ENCODE peak calls at places on chromosomes 5 and 9, in five cellular contexts. One of them, this sample, is unnamed.
A peak's percentile ranks its signal among the peaks of the same experiment; 100 is the strongest.

GRCh38 chr5:140633081-140633471 is at the start of gene CD14:
- DNase-seq in thyroid gland: peak; percentile 54
- DNase-seq in cardiac muscle cell: peak; percentile 39
- DNase-seq in CD4-positive, alpha-beta T cell: no peak
- DNase-seq in cardiac fibroblast: peak; percentile 48
- DNase-seq in this sample: no peak

GRCh38 chr5:43305948-43306563 is 7.2 kb downstream of the HMGCS1 start:
- DNase-seq in cardiac muscle cell: peak; percentile 79
- DNase-seq in CD4-positive, alpha-beta T cell: no peak
- DNase-seq in cardiac fibroblast: peak; percentile 75
- DNase-seq in thyroid gland: no peak
- DNase-seq in this sample: no peak

GRCh38 chr9:94874316-94874715 is 147.8 kb downstream of the AOPEP start:
- DNase-seq in cardiac muscle cell: peak; percentile 82
- DNase-seq in CD4-positive, alpha-beta T cell: no peak
- DNase-seq in thyroid gland: no peak
- DNase-seq in cardiac fibroblast: peak; percentile 86
- DNase-seq in this sample: no peak

GRCh38 chr5:28512648-28513047 is 1474.3 kb upstream of the CDH9 start:
- DNase-seq in CD4-positive, alpha-beta T cell: no peak
- DNase-seq in thyroid gland: no peak
- DNase-seq in cardiac muscle cell: peak; percentile 11
- DNase-seq in cardiac fibroblast: no peak
- DNase-seq in this sample: no peak

GRCh38 chr5:169701910-169702451 is 64.9 kb downstream of the DOCK2 start:
- DNase-seq in cardiac fibroblast: peak; percentile 74
- DNase-seq in thyroid gland: no peak
- DNase-seq in cardiac muscle cell: peak; percentile 69
- DNase-seq in CD4-positive, alpha-beta T cell: no peak
- DNase-seq in this sample: no peak

GRCh38 chr5:180343110-180343845 is 9.9 kb downstream of the GFPT2 start:
- DNase-seq in cardiac muscle cell: peak; percentile 74
- DNase-seq in CD4-positive, alpha-beta T cell: no peak
- DNase-seq in cardiac fibroblast: peak; percentile 87
- DNase-seq in thyroid gland: peak; percentile 36
- DNase-seq in this sample: no peak

GRCh38 chr5:93585753-93586385 is 2.8 kb downstream of the NR2F1 start:
- DNase-seq in cardiac muscle cell: peak; percentile 48
- DNase-seq in CD4-positive, alpha-beta T cell: no peak
- DNase-seq in thyroid gland: no peak
- DNase-seq in cardiac fibroblast: no peak
- DNase-seq in this sample: no peak

GRCh38 chr9:89448381-89448780 is 49.5 kb downstream of the SEMA4D start:
- DNase-seq in thyroid gland: no peak
- DNase-seq in cardiac muscle cell: no peak
- DNase-seq in CD4-positive, alpha-beta T cell: no peak
- DNase-seq in cardiac fibroblast: no peak
- DNase-seq in this sample: peak; percentile 60

GRCh38 chr5:124162782-124163532 is 583.5 kb downstream of the ZNF608 start:
- DNase-seq in cardiac fibroblast: peak; percentile 12
- DNase-seq in thyroid gland: peak; percentile 16
- DNase-seq in cardiac muscle cell: no peak
- DNase-seq in CD4-positive, alpha-beta T cell: no peak
- DNase-seq in this sample: no peak

GRCh38 chr9:133153227-133154096 is 10.3 kb downstream of the GBGT1 start:
- DNase-seq in CD4-positive, alpha-beta T cell: no peak
- DNase-seq in cardiac muscle cell: no peak
- DNase-seq in cardiac fibroblast: no peak
- DNase-seq in thyroid gland: peak; percentile 21
- DNase-seq in this sample: no peak

GRCh38 chr5:162817381-162817780 is 620.0 kb upstream of the CCNG1 start:
- DNase-seq in thyroid gland: no peak
- DNase-seq in cardiac fibroblast: no peak
- DNase-seq in cardiac muscle cell: no peak
- DNase-seq in CD4-positive, alpha-beta T cell: no peak
- DNase-seq in this sample: no peak

GRCh38 chr5:14735944-14736343 is 71.4 kb downstream of the OTULIN start:
- DNase-seq in cardiac muscle cell: no peak
- DNase-seq in thyroid gland: no peak
- DNase-seq in cardiac fibroblast: no peak
- DNase-seq in CD4-positive, alpha-beta T cell: no peak
- DNase-seq in this sample: no peak

GRCh38 chr5:81209386-81209785 is 23.7 kb upstream of the CKMT2 start:
- DNase-seq in thyroid gland: no peak
- DNase-seq in CD4-positive, alpha-beta T cell: no peak
- DNase-seq in cardiac fibroblast: no peak
- DNase-seq in cardiac muscle cell: no peak
- DNase-seq in this sample: no peak

GRCh38 chr9:20321683-20322082 is 300.6 kb downstream of the MLLT3 start:
- DNase-seq in CD4-positive, alpha-beta T cell: peak; percentile 44
- DNase-seq in thyroid gland: no peak
- DNase-seq in cardiac fibroblast: peak; percentile 43
- DNase-seq in cardiac muscle cell: no peak
- DNase-seq in this sample: no peak

GRCh38 chr5:179404321-179405053 is 59.2 kb upstream of the ADAMTS2 start:
- DNase-seq in CD4-positive, alpha-beta T cell: no peak
- DNase-seq in thyroid gland: no peak
- DNase-seq in cardiac fibroblast: peak; percentile 56
- DNase-seq in cardiac muscle cell: peak; percentile 59
- DNase-seq in this sample: no peak

GRCh38 chr5:132334812-132335211 is 34.7 kb upstream of the SLC22A5 start:
- DNase-seq in cardiac fibroblast: peak; percentile 18
- DNase-seq in thyroid gland: no peak
- DNase-seq in CD4-positive, alpha-beta T cell: no peak
- DNase-seq in cardiac muscle cell: no peak
- DNase-seq in this sample: no peak

GRCh38 chr5:36682499-36682898 is 76.1 kb downstream of the SLC1A3 start:
- DNase-seq in cardiac muscle cell: no peak
- DNase-seq in CD4-positive, alpha-beta T cell: no peak
- DNase-seq in thyroid gland: no peak
- DNase-seq in cardiac fibroblast: no peak
- DNase-seq in this sample: no peak

GRCh38 chr9:110141118-110141797 is 66.7 kb downstream of the C9orf152 start:
- DNase-seq in cardiac muscle cell: peak; percentile 93
- DNase-seq in CD4-positive, alpha-beta T cell: no peak
- DNase-seq in thyroid gland: peak; percentile 82
- DNase-seq in cardiac fibroblast: peak; percentile 97
- DNase-seq in this sample: no peak

GRCh38 chr5:111447822-111448221 is 64.5 kb downstream of the STARD4 start:
- DNase-seq in thyroid gland: no peak
- DNase-seq in CD4-positive, alpha-beta T cell: no peak
- DNase-seq in cardiac fibroblast: no peak
- DNase-seq in cardiac muscle cell: no peak
- DNase-seq in this sample: no peak

DNA sequence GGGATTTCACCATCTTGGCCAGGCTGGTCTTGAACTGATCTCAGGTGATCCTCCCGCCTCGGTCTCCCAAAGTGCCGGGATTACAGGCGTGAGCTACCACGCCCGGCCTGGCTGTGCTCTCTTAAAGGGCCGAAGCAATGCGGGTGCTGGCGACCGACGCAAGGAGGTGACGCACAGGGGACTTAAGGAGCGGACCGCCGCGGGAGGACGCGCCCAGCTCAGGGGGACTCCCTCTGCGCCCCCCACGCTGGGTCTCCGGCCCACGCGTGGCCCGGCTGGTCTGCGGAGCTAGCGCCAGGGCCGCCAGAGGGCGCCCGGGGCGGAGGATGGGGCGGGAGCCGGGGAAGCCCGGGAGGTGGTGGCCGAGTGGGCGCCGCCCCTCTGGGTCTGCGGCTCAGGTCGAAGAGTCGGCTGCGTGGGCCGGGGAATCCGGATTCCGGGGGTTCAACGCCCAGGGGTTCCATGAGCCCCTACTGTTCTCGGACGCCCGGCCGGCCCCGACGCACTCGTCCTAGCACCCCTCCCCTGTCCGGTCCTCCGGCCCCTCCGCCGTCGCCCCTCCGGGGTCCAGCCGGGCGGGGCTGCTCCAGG is 502 bp upstream of the CERCAM start:
- DNase-seq in cardiac muscle cell: peak; percentile 75
- DNase-seq in cardiac fibroblast: peak; percentile 58
- DNase-seq in thyroid gland: peak; percentile 78
- DNase-seq in CD4-positive, alpha-beta T cell: peak; percentile 56
- DNase-seq in this sample: peak; percentile 69
- TF ChIP-seq CTCF in cardiac muscle cell: peak; percentile 87
- TF ChIP-seq CTCF in cardiac fibroblast: peak; percentile 36
- TF ChIP-seq CTCF in thyroid gland: peak; percentile 43
- TF ChIP-seq CTCF in CD4-positive, alpha-beta T cell: peak; percentile 87
- TF ChIP-seq CTCF in this sample: peak; percentile 89

GRCh38 chr5:995318-995717 is 13.3 kb upstream of the NKD2 start:
- DNase-seq in cardiac fibroblast: no peak
- DNase-seq in CD4-positive, alpha-beta T cell: no peak
- DNase-seq in cardiac muscle cell: no peak
- DNase-seq in thyroid gland: no peak
- DNase-seq in this sample: peak; percentile 4
- TF ChIP-seq CTCF in cardiac fibroblast: no peak
- TF ChIP-seq CTCF in CD4-positive, alpha-beta T cell: no peak
- TF ChIP-seq CTCF in cardiac muscle cell: no peak
- TF ChIP-seq CTCF in thyroid gland: no peak
- TF ChIP-seq CTCF in this sample: no peak

GRCh38 chr5:149260761-149261160 is 10.9 kb upstream of the AFAP1L1 start:
- DNase-seq in CD4-positive, alpha-beta T cell: no peak
- DNase-seq in thyroid gland: no peak
- DNase-seq in cardiac fibroblast: no peak
- DNase-seq in cardiac muscle cell: no peak
- DNase-seq in this sample: no peak
- TF ChIP-seq CTCF in CD4-positive, alpha-beta T cell: no peak
- TF ChIP-seq CTCF in thyroid gland: no peak
- TF ChIP-seq CTCF in cardiac fibroblast: no peak
- TF ChIP-seq CTCF in cardiac muscle cell: no peak
- TF ChIP-seq CTCF in this sample: no peak

GRCh38 chr9:37034938-37035471 is 937 bp upstream of the PAX5 start:
- DNase-seq in cardiac muscle cell: no peak
- DNase-seq in thyroid gland: no peak
- DNase-seq in cardiac fibroblast: no peak
- DNase-seq in CD4-positive, alpha-beta T cell: no peak
- DNase-seq in this sample: no peak
- TF ChIP-seq CTCF in cardiac muscle cell: no peak
- TF ChIP-seq CTCF in thyroid gland: no peak
- TF ChIP-seq CTCF in cardiac fibroblast: no peak
- TF ChIP-seq CTCF in CD4-positive, alpha-beta T cell: no peak
- TF ChIP-seq CTCF in this sample: no peak

GRCh38 chr5:61817472-61818326 is 485.6 kb downstream of the ZSWIM6 start:
- DNase-seq in thyroid gland: peak; percentile 63
- DNase-seq in CD4-positive, alpha-beta T cell: no peak
- DNase-seq in cardiac muscle cell: peak; percentile 70
- DNase-seq in cardiac fibroblast: peak; percentile 55
- DNase-seq in this sample: no peak
- TF ChIP-seq CTCF in thyroid gland: peak; percentile 65
- TF ChIP-seq CTCF in CD4-positive, alpha-beta T cell: no peak
- TF ChIP-seq CTCF in cardiac muscle cell: peak; percentile 80
- TF ChIP-seq CTCF in cardiac fibroblast: peak; percentile 66
- TF ChIP-seq CTCF in this sample: no peak